ENCODE peak calls at places on chromosomes 3 and 15, in seven cellular contexts. One of them, this sample, is unnamed.

GRCh38 chr3:177777699-177778098 is 580.4 kb upstream of the TBL1XR1 start:
- DNase-seq in AG09309: no peak
- DNase-seq in WERI-Rb-1: peak; percentile 72
- DNase-seq in neural progenitor cell: peak; percentile 49
- DNase-seq in AG04449: no peak
- DNase-seq in cardiac fibroblast: peak; percentile 64
- DNase-seq in retinal pigment epithelial cell: no peak
- DNase-seq in this sample: peak; percentile 84

GRCh38 chr3:128053614-128054013 is 1.4 kb downstream of the SEC61A1 start:
- DNase-seq in AG09309: no peak
- DNase-seq in WERI-Rb-1: no peak
- DNase-seq in neural progenitor cell: no peak
- DNase-seq in AG04449: no peak
- DNase-seq in cardiac fibroblast: no peak
- DNase-seq in retinal pigment epithelial cell: no peak
- DNase-seq in this sample: no peak

GRCh38 chr3:136463170-136463569 is 213.0 kb downstream of the PCCB start:
- DNase-seq in AG09309: no peak
- DNase-seq in WERI-Rb-1: no peak
- DNase-seq in neural progenitor cell: no peak
- DNase-seq in AG04449: no peak
- DNase-seq in cardiac fibroblast: no peak
- DNase-seq in retinal pigment epithelial cell: no peak
- DNase-seq in this sample: no peak

GRCh38 chr3:160556141-160556540 is 9.2 kb downstream of the KPNA4 start:
- DNase-seq in AG09309: no peak
- DNase-seq in WERI-Rb-1: no peak
- DNase-seq in neural progenitor cell: no peak
- DNase-seq in AG04449: no peak
- DNase-seq in cardiac fibroblast: no peak
- DNase-seq in retinal pigment epithelial cell: no peak
- DNase-seq in this sample: no peak

GRCh38 chr15:98666841-98667240 is 18.5 kb downstream of the IGF1R start:
- DNase-seq in AG09309: no peak
- DNase-seq in WERI-Rb-1: no peak
- DNase-seq in neural progenitor cell: no peak
- DNase-seq in AG04449: no peak
- DNase-seq in cardiac fibroblast: no peak
- DNase-seq in retinal pigment epithelial cell: no peak
- DNase-seq in this sample: peak; percentile 37

GRCh38 chr3:8558645-8559044 is 57.0 kb downstream of the LMCD1 start:
- DNase-seq in AG09309: no peak
- DNase-seq in WERI-Rb-1: no peak
- DNase-seq in neural progenitor cell: no peak
- DNase-seq in AG04449: no peak
- DNase-seq in cardiac fibroblast: no peak
- DNase-seq in retinal pigment epithelial cell: no peak
- DNase-seq in this sample: no peak

GRCh38 chr15:27983496-27983895 is 115.6 kb downstream of the OCA2 start:
- DNase-seq in AG09309: no peak
- DNase-seq in WERI-Rb-1: no peak
- DNase-seq in neural progenitor cell: no peak
- DNase-seq in AG04449: no peak
- DNase-seq in cardiac fibroblast: no peak
- DNase-seq in retinal pigment epithelial cell: no peak
- DNase-seq in this sample: no peak

GRCh38 chr15:43225201-43225949 is 4.6 kb upstream of the EPB42 start:
- DNase-seq in AG09309: no peak
- DNase-seq in WERI-Rb-1: peak; percentile 50
- DNase-seq in neural progenitor cell: peak; percentile 79
- DNase-seq in AG04449: no peak
- DNase-seq in cardiac fibroblast: peak; percentile 78
- DNase-seq in retinal pigment epithelial cell: no peak
- DNase-seq in this sample: peak; percentile 87

GRCh38 chr15:52642386-52643361 is 36.5 kb downstream of the ATOSA start:
- DNase-seq in AG09309: peak; percentile 23
- DNase-seq in WERI-Rb-1: no peak
- DNase-seq in neural progenitor cell: no peak
- DNase-seq in AG04449: peak; percentile 57
- DNase-seq in cardiac fibroblast: peak; percentile 63
- DNase-seq in retinal pigment epithelial cell: no peak
- DNase-seq in this sample: peak; percentile 60

GRCh38 chr3:129934234-129935123 is 40.0 kb upstream of the TRH start:
- DNase-seq in AG09309: no peak
- DNase-seq in WERI-Rb-1: no peak
- DNase-seq in neural progenitor cell: peak; percentile 65
- DNase-seq in AG04449: no peak
- DNase-seq in cardiac fibroblast: peak; percentile 43
- DNase-seq in retinal pigment epithelial cell: no peak
- DNase-seq in this sample: peak; percentile 38

GRCh38 chr15:101615986-101616848 is 36.0 kb downstream of the TM2D3 start:
- DNase-seq in AG09309: peak; percentile 52
- DNase-seq in WERI-Rb-1: peak; percentile 35
- DNase-seq in neural progenitor cell: peak; percentile 83
- DNase-seq in AG04449: no peak
- DNase-seq in cardiac fibroblast: peak; percentile 78
- DNase-seq in retinal pigment epithelial cell: peak; percentile 18
- DNase-seq in this sample: peak; percentile 82

GRCh38 chr3:52494446-52494845 is 692 bp upstream of the STAB1 start:
- DNase-seq in AG09309: no peak
- DNase-seq in WERI-Rb-1: no peak
- DNase-seq in neural progenitor cell: no peak
- DNase-seq in AG04449: no peak
- DNase-seq in cardiac fibroblast: no peak
- DNase-seq in retinal pigment epithelial cell: no peak
- DNase-seq in this sample: no peak

GRCh38 chr3:14216257-14217048 is 37.8 kb downstream of the LSM3 start:
- DNase-seq in AG09309: no peak
- DNase-seq in WERI-Rb-1: peak; percentile 88
- DNase-seq in neural progenitor cell: peak; percentile 76
- DNase-seq in AG04449: no peak
- DNase-seq in cardiac fibroblast: peak; percentile 71
- DNase-seq in retinal pigment epithelial cell: peak; percentile 80
- DNase-seq in this sample: peak; percentile 88

GRCh38 chr15:100598655-100599054 is 3.3 kb downstream of the LINS1 start:
- DNase-seq in AG09309: no peak
- DNase-seq in WERI-Rb-1: no peak
- DNase-seq in neural progenitor cell: no peak
- DNase-seq in AG04449: no peak
- DNase-seq in cardiac fibroblast: no peak
- DNase-seq in retinal pigment epithelial cell: no peak
- DNase-seq in this sample: no peak

GRCh38 chr3:108322352-108322751 is 26.0 kb downstream of the HHLA2 start:
- DNase-seq in AG09309: no peak
- DNase-seq in WERI-Rb-1: no peak
- DNase-seq in neural progenitor cell: no peak
- DNase-seq in AG04449: no peak
- DNase-seq in cardiac fibroblast: peak; percentile 8
- DNase-seq in retinal pigment epithelial cell: no peak
- DNase-seq in this sample: peak; percentile 10

GRCh38 chr3:10973196-10973595 is 19.4 kb upstream of the SLC6A1 start:
- DNase-seq in AG09309: no peak
- DNase-seq in WERI-Rb-1: no peak
- DNase-seq in neural progenitor cell: no peak
- DNase-seq in AG04449: no peak
- DNase-seq in cardiac fibroblast: no peak
- DNase-seq in retinal pigment epithelial cell: no peak
- DNase-seq in this sample: no peak

GRCh38 chr3:59540696-59541095 is 490.9 kb upstream of the CFAP20DC start:
- DNase-seq in AG09309: no peak
- DNase-seq in WERI-Rb-1: no peak
- DNase-seq in neural progenitor cell: no peak
- DNase-seq in AG04449: no peak
- DNase-seq in cardiac fibroblast: no peak
- DNase-seq in retinal pigment epithelial cell: no peak
- DNase-seq in this sample: peak; percentile 31

GRCh38 chr3:77320514-77320913 is 280.6 kb downstream of the ROBO2 start:
- DNase-seq in AG09309: no peak
- DNase-seq in WERI-Rb-1: no peak
- DNase-seq in neural progenitor cell: peak; percentile 70
- DNase-seq in AG04449: no peak
- DNase-seq in cardiac fibroblast: peak; percentile 71
- DNase-seq in retinal pigment epithelial cell: peak; percentile 10
- DNase-seq in this sample: peak; percentile 85

GRCh38 chr3:131620977-131621376 is 118.2 kb upstream of the MRPL3 start:
- DNase-seq in AG09309: no peak
- DNase-seq in WERI-Rb-1: no peak
- DNase-seq in neural progenitor cell: no peak
- DNase-seq in AG04449: no peak
- DNase-seq in cardiac fibroblast: no peak
- DNase-seq in retinal pigment epithelial cell: no peak
- DNase-seq in this sample: no peak

DNA sequence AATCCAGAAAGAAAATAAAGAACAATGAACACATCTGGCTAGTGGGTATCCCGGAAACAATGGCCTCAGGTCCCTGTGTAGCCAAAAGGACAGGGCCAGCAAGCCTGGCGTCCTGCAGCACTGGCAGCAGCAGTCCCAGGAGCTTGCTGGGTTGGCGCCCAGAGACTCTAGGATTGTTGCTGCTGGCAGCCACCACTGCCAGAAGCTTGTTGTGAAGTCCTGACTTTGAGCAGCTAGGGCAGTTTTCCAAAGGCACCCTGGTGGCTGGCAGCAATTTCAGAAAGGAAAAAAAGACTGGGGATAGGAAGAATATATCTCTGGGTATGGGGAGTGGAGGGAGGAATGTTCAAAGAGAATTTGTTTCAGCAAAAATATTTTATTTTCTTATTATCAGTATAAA is 11.3 kb downstream of the SHQ1 start:
- DNase-seq in AG09309: no peak
- DNase-seq in WERI-Rb-1: no peak
- DNase-seq in neural progenitor cell: no peak
- DNase-seq in AG04449: no peak
- DNase-seq in cardiac fibroblast: no peak
- DNase-seq in retinal pigment epithelial cell: no peak
- DNase-seq in this sample: no peak
- TF ChIP-seq CTCF in AG09309: no peak
- TF ChIP-seq CTCF in WERI-Rb-1: no peak
- TF ChIP-seq CTCF in neural progenitor cell: no peak
- TF ChIP-seq CTCF in AG04449: no peak
- TF ChIP-seq CTCF in cardiac fibroblast: no peak
- TF ChIP-seq CTCF in retinal pigment epithelial cell: no peak
- TF ChIP-seq CTCF in this sample: no peak

GRCh38 chr3:43022111-43022510 is 43.0 kb downstream of the GASK1A start:
- DNase-seq in AG09309: no peak
- DNase-seq in WERI-Rb-1: no peak
- DNase-seq in neural progenitor cell: no peak
- DNase-seq in AG04449: no peak
- DNase-seq in cardiac fibroblast: no peak
- DNase-seq in retinal pigment epithelial cell: no peak
- DNase-seq in this sample: no peak

GRCh38 chr3:43023766-43024165 is 44.7 kb downstream of the GASK1A start:
- DNase-seq in AG09309: no peak
- DNase-seq in WERI-Rb-1: no peak
- DNase-seq in neural progenitor cell: no peak
- DNase-seq in AG04449: no peak
- DNase-seq in cardiac fibroblast: no peak
- DNase-seq in retinal pigment epithelial cell: no peak
- DNase-seq in this sample: no peak

GRCh38 chr3:43025423-43025822 is 46.3 kb downstream of the GASK1A start:
- DNase-seq in AG09309: no peak
- DNase-seq in WERI-Rb-1: no peak
- DNase-seq in neural progenitor cell: peak; percentile 52
- DNase-seq in AG04449: no peak
- DNase-seq in cardiac fibroblast: no peak
- DNase-seq in retinal pigment epithelial cell: no peak
- DNase-seq in this sample: no peak

GRCh38 chr3:43024183-43024865 is 45.2 kb downstream of the GASK1A start:
- DNase-seq in AG09309: no peak
- DNase-seq in WERI-Rb-1: no peak
- DNase-seq in neural progenitor cell: no peak
- DNase-seq in AG04449: no peak
- DNase-seq in cardiac fibroblast: no peak
- DNase-seq in retinal pigment epithelial cell: no peak
- DNase-seq in this sample: no peak

DNA sequence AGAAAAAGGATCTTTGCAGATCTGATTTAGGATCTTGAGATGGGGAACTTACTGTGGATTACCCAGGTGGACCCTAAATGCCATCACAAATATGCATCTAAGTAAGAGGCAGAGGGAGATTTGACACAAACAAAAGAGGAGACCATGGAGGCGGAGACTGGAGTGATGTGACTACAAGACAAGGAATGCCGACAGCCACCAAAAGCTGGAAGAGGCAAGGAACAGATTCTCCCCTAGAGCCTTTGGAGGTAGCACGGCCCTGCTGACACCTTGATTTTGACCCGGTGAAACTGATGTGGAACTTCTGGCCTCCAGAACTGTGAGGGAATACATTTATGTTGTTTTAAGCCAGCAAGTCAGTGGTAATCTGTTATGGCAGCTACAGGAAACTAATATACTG is 44.0 kb downstream of the GASK1A start:
- DNase-seq in AG09309: no peak
- DNase-seq in WERI-Rb-1: no peak
- DNase-seq in neural progenitor cell: no peak
- DNase-seq in AG04449: no peak
- DNase-seq in cardiac fibroblast: no peak
- DNase-seq in retinal pigment epithelial cell: no peak
- DNase-seq in this sample: no peak
- H3K4me3 ChIP-seq in AG09309: no peak overlapping the region
- H3K4me3 ChIP-seq in WERI-Rb-1: no peak overlapping the region
- H3K4me3 ChIP-seq in neural progenitor cell: no peak overlapping the region
- H3K4me3 ChIP-seq in AG04449: no peak overlapping the region
- H3K4me3 ChIP-seq in cardiac fibroblast: no peak overlapping the region
- H3K4me3 ChIP-seq in retinal pigment epithelial cell: no peak overlapping the region
- H3K4me3 ChIP-seq in this sample: no peak overlapping the region

GRCh38 chr3:195036203-195037016 is 234.5 kb downstream of the XXYLT1 start:
- DNase-seq in AG09309: no peak
- DNase-seq in WERI-Rb-1: no peak
- DNase-seq in neural progenitor cell: no peak
- DNase-seq in AG04449: no peak
- DNase-seq in cardiac fibroblast: no peak
- DNase-seq in retinal pigment epithelial cell: no peak
- DNase-seq in this sample: no peak

GRCh38 chr3:195034101-195034500 is 236.9 kb downstream of the XXYLT1 start:
- DNase-seq in AG09309: no peak
- DNase-seq in WERI-Rb-1: no peak
- DNase-seq in neural progenitor cell: no peak
- DNase-seq in AG04449: no peak
- DNase-seq in cardiac fibroblast: no peak
- DNase-seq in retinal pigment epithelial cell: no peak
- DNase-seq in this sample: no peak

GRCh38 chr3:195037017-195037373 is 234.0 kb downstream of the XXYLT1 start:
- DNase-seq in AG09309: no peak
- DNase-seq in WERI-Rb-1: no peak
- DNase-seq in neural progenitor cell: no peak
- DNase-seq in AG04449: no peak
- DNase-seq in cardiac fibroblast: no peak
- DNase-seq in retinal pigment epithelial cell: no peak
- DNase-seq in this sample: no peak

GRCh38 chr3:195034541-195034940 is 236.4 kb downstream of the XXYLT1 start:
- DNase-seq in AG09309: no peak
- DNase-seq in WERI-Rb-1: no peak
- DNase-seq in neural progenitor cell: no peak
- DNase-seq in AG04449: no peak
- DNase-seq in cardiac fibroblast: no peak
- DNase-seq in retinal pigment epithelial cell: no peak
- DNase-seq in this sample: no peak

GRCh38 chr3:195035345-195036202 is 235.4 kb downstream of the XXYLT1 start:
- DNase-seq in AG09309: no peak
- DNase-seq in WERI-Rb-1: peak; percentile 42
- DNase-seq in neural progenitor cell: peak; percentile 62
- DNase-seq in AG04449: no peak
- DNase-seq in cardiac fibroblast: no peak
- DNase-seq in retinal pigment epithelial cell: no peak
- DNase-seq in this sample: no peak
- TF ChIP-seq CTCF in AG09309: peak; percentile 22
- TF ChIP-seq CTCF in WERI-Rb-1: peak; percentile 57
- TF ChIP-seq CTCF in neural progenitor cell: peak; percentile 46
- TF ChIP-seq CTCF in AG04449: peak; percentile 22
- TF ChIP-seq CTCF in cardiac fibroblast: no peak
- TF ChIP-seq CTCF in retinal pigment epithelial cell: peak; percentile 42
- TF ChIP-seq CTCF in this sample: peak; percentile 40

GRCh38 chr3:72270072-72270611 is 485.2 kb upstream of the PROK2 start:
- DNase-seq in AG09309: peak; percentile 85
- DNase-seq in WERI-Rb-1: no peak
- DNase-seq in neural progenitor cell: no peak
- DNase-seq in AG04449: peak; percentile 87
- DNase-seq in cardiac fibroblast: peak; percentile 97
- DNase-seq in retinal pigment epithelial cell: peak; percentile 83
- DNase-seq in this sample: peak; percentile 98
- H3K4me3 ChIP-seq in AG09309: no peak overlapping the region
- H3K4me3 ChIP-seq in WERI-Rb-1: no peak overlapping the region
- H3K4me3 ChIP-seq in neural progenitor cell: no peak overlapping the region
- H3K4me3 ChIP-seq in AG04449: no peak overlapping the region
- H3K4me3 ChIP-seq in cardiac fibroblast: no peak overlapping the region
- H3K4me3 ChIP-seq in retinal pigment epithelial cell: no peak overlapping the region
- H3K4me3 ChIP-seq in this sample: no peak overlapping the region